ENCODE peak calls at places on chromosome 10, in six cellular contexts. One of them, this sample, is unnamed.

GRCh38 chr10:8095962-8096361 is 41.5 kb downstream of the GATA3 start:
- DNase-seq in H1: no peak
- DNase-seq in spleen: no peak
- DNase-seq in HL-60: no peak
- DNase-seq in GM23338: no peak
- DNase-seq in sigmoid colon: no peak
- DNase-seq in this sample: peak; percentile 76

GRCh38 chr10:30701471-30702173 is 72.1 kb upstream of the LYZL2 start:
- DNase-seq in H1: no peak
- DNase-seq in spleen: peak; percentile 90
- DNase-seq in HL-60: peak; percentile 54
- DNase-seq in GM23338: no peak
- DNase-seq in sigmoid colon: no peak
- DNase-seq in this sample: peak; percentile 48

GRCh38 chr10:59805043-59805442 is 51.8 kb upstream of the MRLN start:
- DNase-seq in H1: peak; percentile 29
- DNase-seq in spleen: no peak
- DNase-seq in HL-60: peak; percentile 32
- DNase-seq in GM23338: peak; percentile 74
- DNase-seq in sigmoid colon: no peak
- DNase-seq in this sample: peak; percentile 23

GRCh38 chr10:72353963-72354355 is 760 bp downstream of the DNAJB12 start:
- DNase-seq in H1: no peak
- DNase-seq in spleen: peak; percentile 89
- DNase-seq in HL-60: peak; percentile 9
- DNase-seq in GM23338: peak; percentile 32
- DNase-seq in sigmoid colon: no peak
- DNase-seq in this sample: peak; percentile 67

GRCh38 chr10:87862644-87863101 is 660 bp downstream of the KLLN start:
- DNase-seq in H1: no peak
- DNase-seq in spleen: no peak
- DNase-seq in HL-60: no peak
- DNase-seq in GM23338: no peak
- DNase-seq in sigmoid colon: no peak
- DNase-seq in this sample: no peak

GRCh38 chr10:43679509-43679908 is 30.8 kb upstream of the ZNF32 start:
- DNase-seq in H1: no peak
- DNase-seq in spleen: no peak
- DNase-seq in HL-60: no peak
- DNase-seq in GM23338: no peak
- DNase-seq in sigmoid colon: peak; percentile 92
- DNase-seq in this sample: no peak

GRCh38 chr10:28664369-28664740 is 13.0 kb upstream of the BAMBI start:
- DNase-seq in H1: no peak
- DNase-seq in spleen: no peak
- DNase-seq in HL-60: no peak
- DNase-seq in GM23338: no peak
- DNase-seq in sigmoid colon: no peak
- DNase-seq in this sample: no peak

GRCh38 chr10:75014516-75015230 is 96.8 kb upstream of the SAMD8 start:
- DNase-seq in H1: no peak
- DNase-seq in spleen: no peak
- DNase-seq in HL-60: no peak
- DNase-seq in GM23338: no peak
- DNase-seq in sigmoid colon: no peak
- DNase-seq in this sample: no peak

GRCh38 chr10:19629559-19629958 is 186.7 kb upstream of the PLXDC2 start:
- DNase-seq in H1: no peak
- DNase-seq in spleen: peak; percentile 69
- DNase-seq in HL-60: no peak
- DNase-seq in GM23338: peak; percentile 34
- DNase-seq in sigmoid colon: peak; percentile 86
- DNase-seq in this sample: no peak

GRCh38 chr10:78802406-78802805 is 266.4 kb upstream of the ZMIZ1 start:
- DNase-seq in H1: no peak
- DNase-seq in spleen: no peak
- DNase-seq in HL-60: no peak
- DNase-seq in GM23338: no peak
- DNase-seq in sigmoid colon: no peak
- DNase-seq in this sample: no peak

GRCh38 chr10:35510891-35511290 is 94.2 kb upstream of the GJD4 start:
- DNase-seq in H1: no peak
- DNase-seq in spleen: no peak
- DNase-seq in HL-60: no peak
- DNase-seq in GM23338: no peak
- DNase-seq in sigmoid colon: no peak
- DNase-seq in this sample: no peak

GRCh38 chr10:29263506-29263905 is 25.4 kb upstream of the LYZL1 start:
- DNase-seq in H1: no peak
- DNase-seq in spleen: no peak
- DNase-seq in HL-60: no peak
- DNase-seq in GM23338: no peak
- DNase-seq in sigmoid colon: no peak
- DNase-seq in this sample: no peak

GRCh38 chr10:23869548-23869947 is 339.4 kb upstream of the KIAA1217 start:
- DNase-seq in H1: no peak
- DNase-seq in spleen: no peak
- DNase-seq in HL-60: no peak
- DNase-seq in GM23338: no peak
- DNase-seq in sigmoid colon: no peak
- DNase-seq in this sample: no peak

GRCh38 chr10:46092523-46093195 is 46.6 kb upstream of the MSMB start:
- DNase-seq in H1: no peak
- DNase-seq in spleen: no peak
- DNase-seq in HL-60: peak; percentile 90
- DNase-seq in GM23338: no peak
- DNase-seq in sigmoid colon: no peak
- DNase-seq in this sample: no peak

GRCh38 chr10:112140110-112140755 is 43.3 kb downstream of the GPAM start:
- DNase-seq in H1: peak; percentile 75
- DNase-seq in spleen: peak; percentile 84
- DNase-seq in HL-60: peak; percentile 75
- DNase-seq in GM23338: peak; percentile 95
- DNase-seq in sigmoid colon: peak; percentile 73
- DNase-seq in this sample: peak; percentile 79

GRCh38 chr10:58266826-58267712 is 625 bp downstream of the IPMK start:
- DNase-seq in H1: no peak
- DNase-seq in spleen: peak; percentile 94
- DNase-seq in HL-60: peak; percentile 90
- DNase-seq in GM23338: peak; percentile 50
- DNase-seq in sigmoid colon: peak; percentile 85
- DNase-seq in this sample: peak; percentile 51
- TF ChIP-seq POLR2AphosphoS5 in H1: no peak
- TF ChIP-seq POLR2AphosphoS5 in spleen: peak; percentile 76
- TF ChIP-seq POLR2AphosphoS5 in HL-60: peak; percentile 71
- TF ChIP-seq POLR2AphosphoS5 in GM23338: no peak
- TF ChIP-seq POLR2AphosphoS5 in sigmoid colon: peak; percentile 6
- TF ChIP-seq POLR2AphosphoS5 in this sample: no peak

DNA sequence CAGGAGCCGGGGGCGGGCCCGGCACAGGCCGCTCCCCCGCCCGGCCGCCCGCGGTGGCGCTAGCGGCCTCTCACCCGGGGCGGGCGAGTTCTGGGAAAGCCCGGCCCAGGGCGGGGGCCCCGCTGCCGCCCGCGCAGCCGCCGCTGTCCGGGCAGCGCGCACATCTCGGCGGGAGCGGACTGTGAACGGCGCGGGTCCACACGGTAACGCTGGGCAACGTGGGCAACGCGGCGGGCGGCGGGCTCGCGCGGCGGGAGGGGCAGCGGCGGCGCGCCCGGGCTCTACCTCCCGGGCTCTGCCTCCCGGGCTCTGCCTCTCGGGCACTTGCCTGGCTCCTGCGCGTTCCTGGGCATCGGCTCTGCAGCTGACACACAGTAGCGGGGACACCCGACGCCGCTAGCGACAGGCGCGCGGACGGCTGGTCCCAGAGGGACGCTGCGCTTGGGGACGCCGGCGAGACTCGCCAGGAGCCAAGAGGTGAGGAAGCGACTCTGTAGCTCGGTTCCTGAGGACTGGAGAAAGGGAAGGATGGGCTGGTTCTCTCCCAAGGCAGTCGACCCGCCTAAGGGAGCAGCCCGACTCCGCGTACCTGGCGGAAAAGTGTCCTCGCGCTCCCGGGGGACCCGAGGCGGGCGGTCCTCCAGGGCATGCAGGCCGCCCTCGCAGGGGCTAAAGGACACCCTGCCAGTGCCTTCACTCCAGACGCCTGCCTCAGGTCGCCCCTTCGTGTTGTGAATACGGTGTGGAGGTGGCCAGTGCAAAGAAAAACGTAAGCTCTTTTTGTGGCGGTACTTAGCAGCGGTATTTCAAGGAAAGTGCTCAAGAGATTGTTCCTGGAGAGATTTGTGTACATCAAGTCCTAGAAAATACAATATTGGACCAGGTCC is at the start of gene PLCE1:
- DNase-seq in H1: no peak
- DNase-seq in spleen: peak; percentile 77
- DNase-seq in HL-60: no peak
- DNase-seq in GM23338: peak; percentile 67
- DNase-seq in sigmoid colon: peak; percentile 65
- DNase-seq in this sample: peak; percentile 88
- TF ChIP-seq POLR2AphosphoS5 in H1: no peak
- TF ChIP-seq POLR2AphosphoS5 in spleen: peak; percentile 63
- TF ChIP-seq POLR2AphosphoS5 in HL-60: no peak
- TF ChIP-seq POLR2AphosphoS5 in GM23338: no peak
- TF ChIP-seq POLR2AphosphoS5 in sigmoid colon: no peak
- TF ChIP-seq POLR2AphosphoS5 in this sample: no peak

GRCh38 chr10:651700-652099 is 37.8 kb downstream of the DIP2C start:
- DNase-seq in H1: no peak
- DNase-seq in spleen: no peak
- DNase-seq in HL-60: no peak
- DNase-seq in GM23338: no peak
- DNase-seq in sigmoid colon: peak; percentile 59
- DNase-seq in this sample: no peak

GRCh38 chr10:650691-651615 is 38.5 kb downstream of the DIP2C start:
- DNase-seq in H1: no peak
- DNase-seq in spleen: no peak
- DNase-seq in HL-60: no peak
- DNase-seq in GM23338: no peak
- DNase-seq in sigmoid colon: peak; percentile 77
- DNase-seq in this sample: no peak

GRCh38 chr10:652226-652625 is 37.2 kb downstream of the DIP2C start:
- DNase-seq in H1: no peak
- DNase-seq in spleen: no peak
- DNase-seq in HL-60: no peak
- DNase-seq in GM23338: no peak
- DNase-seq in sigmoid colon: peak; percentile 63
- DNase-seq in this sample: no peak

GRCh38 chr10:649445-649797 is 40.0 kb downstream of the DIP2C start:
- DNase-seq in H1: no peak
- DNase-seq in spleen: no peak
- DNase-seq in HL-60: no peak
- DNase-seq in GM23338: no peak
- DNase-seq in sigmoid colon: no peak
- DNase-seq in this sample: no peak

GRCh38 chr10:649798-650690 is 39.4 kb downstream of the DIP2C start:
- DNase-seq in H1: no peak
- DNase-seq in spleen: no peak
- DNase-seq in HL-60: no peak
- DNase-seq in GM23338: no peak
- DNase-seq in sigmoid colon: peak; percentile 92
- DNase-seq in this sample: no peak
- TF ChIP-seq POLR2AphosphoS5 in H1: no peak
- TF ChIP-seq POLR2AphosphoS5 in spleen: no peak
- TF ChIP-seq POLR2AphosphoS5 in HL-60: no peak
- TF ChIP-seq POLR2AphosphoS5 in GM23338: no peak
- TF ChIP-seq POLR2AphosphoS5 in sigmoid colon: peak; percentile 90
- TF ChIP-seq POLR2AphosphoS5 in this sample: no peak

DNA sequence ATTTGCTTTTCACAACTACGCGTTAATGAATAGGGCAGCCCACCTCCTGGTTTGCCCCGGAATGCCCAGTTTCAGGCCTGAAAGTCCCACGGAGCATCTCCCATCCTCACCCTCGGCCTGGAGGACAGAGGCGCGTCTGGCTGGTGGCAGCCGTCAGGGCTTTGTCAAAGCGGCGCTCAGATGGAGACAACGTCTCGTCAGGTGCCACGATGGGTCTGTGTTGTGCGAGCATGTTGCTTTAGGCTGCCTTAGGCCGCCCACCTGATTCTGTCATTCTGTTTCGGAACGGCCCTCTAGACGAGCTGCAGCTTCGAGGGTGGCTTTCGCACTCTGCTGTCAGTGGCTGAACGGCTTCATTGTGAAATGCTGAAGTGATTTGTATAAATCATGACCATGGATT is 39.4 kb upstream of the CFAP46 start:
- DNase-seq in H1: no peak
- DNase-seq in spleen: peak; percentile 65
- DNase-seq in HL-60: no peak
- DNase-seq in GM23338: no peak
- DNase-seq in sigmoid colon: no peak
- DNase-seq in this sample: no peak
- TF ChIP-seq POLR2AphosphoS5 in H1: no peak
- TF ChIP-seq POLR2AphosphoS5 in spleen: no peak
- TF ChIP-seq POLR2AphosphoS5 in HL-60: no peak
- TF ChIP-seq POLR2AphosphoS5 in GM23338: no peak
- TF ChIP-seq POLR2AphosphoS5 in sigmoid colon: no peak
- TF ChIP-seq POLR2AphosphoS5 in this sample: no peak

GRCh38 chr10:13860886-13861285 is 274.1 kb downstream of the PRPF18 start:
- DNase-seq in H1: no peak
- DNase-seq in spleen: no peak
- DNase-seq in HL-60: no peak
- DNase-seq in GM23338: no peak
- DNase-seq in sigmoid colon: no peak
- DNase-seq in this sample: no peak

GRCh38 chr10:13859979-13860619 is 273.3 kb downstream of the PRPF18 start:
- DNase-seq in H1: no peak
- DNase-seq in spleen: no peak
- DNase-seq in HL-60: no peak
- DNase-seq in GM23338: no peak
- DNase-seq in sigmoid colon: no peak
- DNase-seq in this sample: no peak

GRCh38 chr10:13857465-13857864 is 270.7 kb downstream of the PRPF18 start:
- DNase-seq in H1: no peak
- DNase-seq in spleen: no peak
- DNase-seq in HL-60: no peak
- DNase-seq in GM23338: no peak
- DNase-seq in sigmoid colon: no peak
- DNase-seq in this sample: no peak

GRCh38 chr10:13862541-13863233 is 275.9 kb downstream of the PRPF18 start:
- DNase-seq in H1: no peak
- DNase-seq in spleen: no peak
- DNase-seq in HL-60: no peak
- DNase-seq in GM23338: no peak
- DNase-seq in sigmoid colon: no peak
- DNase-seq in this sample: no peak

GRCh38 chr10:13858709-13859108 is 271.9 kb downstream of the PRPF18 start:
- DNase-seq in H1: no peak
- DNase-seq in spleen: no peak
- DNase-seq in HL-60: no peak
- DNase-seq in GM23338: no peak
- DNase-seq in sigmoid colon: no peak
- DNase-seq in this sample: no peak
- TF ChIP-seq POLR2AphosphoS5 in H1: no peak
- TF ChIP-seq POLR2AphosphoS5 in spleen: no peak
- TF ChIP-seq POLR2AphosphoS5 in HL-60: no peak
- TF ChIP-seq POLR2AphosphoS5 in GM23338: no peak
- TF ChIP-seq POLR2AphosphoS5 in sigmoid colon: no peak
- TF ChIP-seq POLR2AphosphoS5 in this sample: no peak

GRCh38 chr10:107383357-107383756 is 218.9 kb upstream of the SORCS1 start:
- DNase-seq in H1: no peak
- DNase-seq in spleen: no peak
- DNase-seq in HL-60: no peak
- DNase-seq in GM23338: no peak
- DNase-seq in sigmoid colon: no peak
- DNase-seq in this sample: no peak
- TF ChIP-seq POLR2AphosphoS5 in H1: no peak
- TF ChIP-seq POLR2AphosphoS5 in spleen: no peak
- TF ChIP-seq POLR2AphosphoS5 in HL-60: no peak
- TF ChIP-seq POLR2AphosphoS5 in GM23338: no peak
- TF ChIP-seq POLR2AphosphoS5 in sigmoid colon: no peak
- TF ChIP-seq POLR2AphosphoS5 in this sample: no peak

GRCh38 chr10:14674376-14675050 is 100.2 kb downstream of the FAM107B start:
- DNase-seq in H1: no peak
- DNase-seq in spleen: no peak
- DNase-seq in HL-60: no peak
- DNase-seq in GM23338: peak; percentile 54
- DNase-seq in sigmoid colon: no peak
- DNase-seq in this sample: no peak
- TF ChIP-seq POLR2AphosphoS5 in H1: no peak
- TF ChIP-seq POLR2AphosphoS5 in spleen: no peak
- TF ChIP-seq POLR2AphosphoS5 in HL-60: no peak
- TF ChIP-seq POLR2AphosphoS5 in GM23338: no peak
- TF ChIP-seq POLR2AphosphoS5 in sigmoid colon: no peak
- TF ChIP-seq POLR2AphosphoS5 in this sample: no peak

This sample was measured in SK-N-SH.